ENCODE peak calls at places on chromosomes 16 and 17, in seven cellular contexts. L is PC-3; J is stimulated activated CD4-positive, alpha-beta T cell treated with anti-CD3 and anti-CD28 coated beads, Interleukin-1b, Interleukin-23, amount 100 ng/mL, for 1 hour; N is HS-5; I is EL; A is stimulated activated naive CD4-positive, alpha-beta T cell; W is NCI-H1092 treated with DMSO at 0.1 percent for 48 hours. T is an unnamed sample.

GRCh38 chr16:81313731-81314602 is 795 bp upstream of the GAN start:
- DNase-seq in L (no peak), J (no peak), N (no peak), I (peak; percentile 46), A (no peak), W (no peak), T (no peak)

GRCh38 chr17:63985387-63986140 is 12.6 kb upstream of the PRR29 start:
- DNase-seq in L (no peak), J (no peak), N (no peak), I (no peak), A (no peak), W (no peak), T (no peak)

GRCh38 chr17:44608732-44609435 is 47.4 kb upstream of the MEIOC start:
- DNase-seq in L (no peak), J (no peak), N (no peak), I (peak; percentile 9), A (no peak), W (peak; percentile 90), T (no peak)

GRCh38 chr16:24491721-24492120 is 47.6 kb upstream of the RBBP6 start:
- DNase-seq in L (no peak), J (no peak), N (no peak), I (peak; percentile 71), A (no peak), W (no peak), T (no peak)

GRCh38 chr17:28716740-28717577 is 709 bp downstream of the RAB34 start:
- DNase-seq in L (peak; percentile 22), J (no peak), N (no peak), I (peak; percentile 40), A (no peak), W (no peak), T (no peak)

GRCh38 chr17:72119963-72120877 is 600 bp upstream of the SOX9 start:
- DNase-seq in L (peak; percentile 73), J (no peak), N (no peak), I (peak; percentile 77), A (no peak), W (peak; percentile 87), T (no peak)

GRCh38 chr17:50146230-50146926 is 4.1 kb downstream of the PPP1R9B start:
- DNase-seq in L (no peak), J (no peak), N (no peak), I (no peak), A (no peak), W (no peak), T (no peak)

GRCh38 chr16:9159839-9160550 is 68.6 kb downstream of the HAPSTR1 start:
- DNase-seq in L (peak; percentile 74), J (no peak), N (peak; percentile 38), I (peak; percentile 55), A (no peak), W (peak; percentile 1), T (peak; percentile 28)

GRCh38 chr17:41555105-41555887 is 16.6 kb downstream of the KRT9 start:
- DNase-seq in L (no peak), J (no peak), N (no peak), I (peak; percentile 51), A (no peak), W (no peak), T (no peak)

GRCh38 chr17:57604771-57605733 is 140.0 kb downstream of the CCDC182 start:
- DNase-seq in L (no peak), J (no peak), N (no peak), I (no peak), A (peak; percentile 28), W (peak; percentile 93), T (peak; percentile 54)

GRCh38 chr16:3780570-3780969 is 63.2 kb upstream of the TRAP1 start:
- DNase-seq in L (peak; percentile 12), J (no peak), N (no peak), I (peak; percentile 7), A (no peak), W (peak; percentile 4), T (no peak)

GRCh38 chr17:6388416-6388815 is 46.5 kb downstream of the AIPL1 start:
- DNase-seq in L (no peak), J (no peak), N (no peak), I (no peak), A (no peak), W (no peak), T (no peak)

GRCh38 chr17:43720311-43721060 is 38.1 kb downstream of the SOST start:
- DNase-seq in L (peak; percentile 61), J (peak; percentile 51), N (no peak), I (peak; percentile 73), A (peak; percentile 65), W (peak; percentile 48), T (peak; percentile 74)

GRCh38 chr17:21149626-21150025 is 22.9 kb downstream of the DHRS7B start:
- DNase-seq in L (no peak), J (no peak), N (no peak), I (no peak), A (no peak), W (no peak), T (no peak)

GRCh38 chr17:27443491-27443890 is 12.8 kb upstream of the KSR1 start:
- DNase-seq in L (no peak), J (no peak), N (no peak), I (no peak), A (no peak), W (no peak), T (no peak)

GRCh38 chr17:41301204-41301790 is 1.4 kb downstream of the KRTAP29-1 start:
- DNase-seq in L (no peak), J (no peak), N (no peak), I (no peak), A (no peak), W (no peak), T (no peak)

GRCh38 chr17:18950944-18951905 is 740 bp upstream of the SLC5A10 start:
- DNase-seq in L (no peak), J (no peak), N (no peak), I (no peak), A (no peak), W (no peak), T (no peak)

GRCh38 chr16:85136213-85136704 is 24.0 kb upstream of the CIBAR2 start:
- DNase-seq in L (no peak), J (no peak), N (no peak), I (peak; percentile 46), A (no peak), W (no peak), T (no peak)

GRCh38 chr17:74454197-74455024 is 12.0 kb upstream of the CD300A start:
- DNase-seq in L (no peak), J (no peak), N (peak; percentile 32), I (no peak), A (no peak), W (peak; percentile 84), T (peak; percentile 68)

GRCh38 chr17:50114849-50115357 is 15.1 kb downstream of the SAMD14 start:
- DNase-seq in L (peak; percentile 84), J (no peak), N (no peak), I (peak; percentile 60), A (peak; percentile 6), W (peak; percentile 47), T (no peak)

GRCh38 chr17:51107666-51108227 is 12.9 kb downstream of the SPAG9 start:
- DNase-seq in L (no peak), J (no peak), N (no peak), I (no peak), A (no peak), W (no peak), T (no peak)

GRCh38 chr17:3512512-3513171 is 36.8 kb downstream of the ASPA start:
- DNase-seq in L (no peak), J (no peak), N (no peak), I (peak; percentile 8), A (no peak), W (no peak), T (no peak)

GRCh38 chr17:9886141-9886930 is 18.7 kb downstream of the RCVRN start:
- DNase-seq in L (no peak), J (no peak), N (no peak), I (no peak), A (no peak), W (no peak), T (no peak)

GRCh38 chr17:1733047-1733357 is 8.5 kb downstream of the WDR81 start:
- DNase-seq in L (no peak), J (no peak), N (no peak), I (no peak), A (no peak), W (no peak), T (peak; percentile 47)

GRCh38 chr16:4376126-4376819 is 4.6 kb downstream of the VASN start:
- DNase-seq in L (peak; percentile 60), J (no peak), N (no peak), I (peak; percentile 89), A (no peak), W (no peak), T (no peak)